ENCODE peak calls at places on chromosomes 13 and 19, in eight cellular contexts. One of them, this sample, is unnamed.

GRCh38 chr19:4758082-4758481 is 33.5 kb upstream of the FEM1A start:
- DNase-seq in central memory CD4-positive, alpha-beta T cell: no peak
- DNase-seq in stimulated activated CD8-positive, alpha-beta memory T cell treated with anti-CD3 and anti-CD28 coated beads, Interleukin-2, amount 100 ng/mL, for 48 hours: no peak
- DNase-seq in NCI-H1092: no peak
- DNase-seq in GM10248: no peak
- DNase-seq in amniotic stem cell: no peak
- DNase-seq in anterior cingulate cortex: no peak
- DNase-seq in RWPE1: no peak
- DNase-seq in this sample: no peak

GRCh38 chr19:50002386-50002960 is 22.7 kb downstream of the VRK3 start:
- DNase-seq in central memory CD4-positive, alpha-beta T cell: no peak
- DNase-seq in stimulated activated CD8-positive, alpha-beta memory T cell treated with anti-CD3 and anti-CD28 coated beads, Interleukin-2, amount 100 ng/mL, for 48 hours: no peak
- DNase-seq in NCI-H1092: no peak
- DNase-seq in GM10248: no peak
- DNase-seq in amniotic stem cell: no peak
- DNase-seq in anterior cingulate cortex: no peak
- DNase-seq in RWPE1: no peak
- DNase-seq in this sample: no peak

GRCh38 chr19:18415177-18415867 is 3.9 kb upstream of the SSBP4 start:
- DNase-seq in central memory CD4-positive, alpha-beta T cell: no peak
- DNase-seq in stimulated activated CD8-positive, alpha-beta memory T cell treated with anti-CD3 and anti-CD28 coated beads, Interleukin-2, amount 100 ng/mL, for 48 hours: no peak
- DNase-seq in NCI-H1092: no peak
- DNase-seq in GM10248: no peak
- DNase-seq in amniotic stem cell: no peak
- DNase-seq in anterior cingulate cortex: no peak
- DNase-seq in RWPE1: no peak
- DNase-seq in this sample: no peak

GRCh38 chr13:40220299-40220935 is 446.0 kb downstream of the FOXO1 start:
- DNase-seq in central memory CD4-positive, alpha-beta T cell: peak; percentile 11
- DNase-seq in stimulated activated CD8-positive, alpha-beta memory T cell treated with anti-CD3 and anti-CD28 coated beads, Interleukin-2, amount 100 ng/mL, for 48 hours: no peak
- DNase-seq in NCI-H1092: no peak
- DNase-seq in GM10248: no peak
- DNase-seq in amniotic stem cell: no peak
- DNase-seq in anterior cingulate cortex: no peak
- DNase-seq in RWPE1: no peak
- DNase-seq in this sample: no peak

GRCh38 chr13:51004918-51005460 is 95.4 kb downstream of the RNASEH2B start:
- DNase-seq in central memory CD4-positive, alpha-beta T cell: no peak
- DNase-seq in stimulated activated CD8-positive, alpha-beta memory T cell treated with anti-CD3 and anti-CD28 coated beads, Interleukin-2, amount 100 ng/mL, for 48 hours: no peak
- DNase-seq in NCI-H1092: no peak
- DNase-seq in GM10248: no peak
- DNase-seq in amniotic stem cell: no peak
- DNase-seq in anterior cingulate cortex: no peak
- DNase-seq in RWPE1: no peak
- DNase-seq in this sample: no peak

GRCh38 chr19:17581211-17581874 is 25.9 kb downstream of the COLGALT1 start:
- DNase-seq in central memory CD4-positive, alpha-beta T cell: no peak
- DNase-seq in stimulated activated CD8-positive, alpha-beta memory T cell treated with anti-CD3 and anti-CD28 coated beads, Interleukin-2, amount 100 ng/mL, for 48 hours: no peak
- DNase-seq in NCI-H1092: no peak
- DNase-seq in GM10248: no peak
- DNase-seq in amniotic stem cell: no peak
- DNase-seq in anterior cingulate cortex: no peak
- DNase-seq in RWPE1: no peak
- DNase-seq in this sample: no peak

GRCh38 chr13:39894586-39894985 is 239.1 kb downstream of the COG6 start:
- DNase-seq in central memory CD4-positive, alpha-beta T cell: no peak
- DNase-seq in stimulated activated CD8-positive, alpha-beta memory T cell treated with anti-CD3 and anti-CD28 coated beads, Interleukin-2, amount 100 ng/mL, for 48 hours: no peak
- DNase-seq in NCI-H1092: no peak
- DNase-seq in GM10248: no peak
- DNase-seq in amniotic stem cell: no peak
- DNase-seq in anterior cingulate cortex: no peak
- DNase-seq in RWPE1: no peak
- DNase-seq in this sample: no peak

GRCh38 chr13:43203781-43204180 is 180.4 kb downstream of the DNAJC15 start:
- DNase-seq in central memory CD4-positive, alpha-beta T cell: no peak
- DNase-seq in stimulated activated CD8-positive, alpha-beta memory T cell treated with anti-CD3 and anti-CD28 coated beads, Interleukin-2, amount 100 ng/mL, for 48 hours: no peak
- DNase-seq in NCI-H1092: no peak
- DNase-seq in GM10248: no peak
- DNase-seq in amniotic stem cell: no peak
- DNase-seq in anterior cingulate cortex: no peak
- DNase-seq in RWPE1: no peak
- DNase-seq in this sample: no peak

GRCh38 chr13:29948246-29948645 is 97.8 kb upstream of the UBL3 start:
- DNase-seq in central memory CD4-positive, alpha-beta T cell: no peak
- DNase-seq in stimulated activated CD8-positive, alpha-beta memory T cell treated with anti-CD3 and anti-CD28 coated beads, Interleukin-2, amount 100 ng/mL, for 48 hours: no peak
- DNase-seq in NCI-H1092: no peak
- DNase-seq in GM10248: no peak
- DNase-seq in amniotic stem cell: no peak
- DNase-seq in anterior cingulate cortex: no peak
- DNase-seq in RWPE1: no peak
- DNase-seq in this sample: no peak

GRCh38 chr13:40983725-40984669 is 35.1 kb downstream of the ELF1 start:
- DNase-seq in central memory CD4-positive, alpha-beta T cell: no peak
- DNase-seq in stimulated activated CD8-positive, alpha-beta memory T cell treated with anti-CD3 and anti-CD28 coated beads, Interleukin-2, amount 100 ng/mL, for 48 hours: no peak
- DNase-seq in NCI-H1092: no peak
- DNase-seq in GM10248: no peak
- DNase-seq in amniotic stem cell: no peak
- DNase-seq in anterior cingulate cortex: no peak
- DNase-seq in RWPE1: no peak
- DNase-seq in this sample: no peak

GRCh38 chr13:57624565-57625435 is 6.7 kb upstream of the PCDH17 start:
- DNase-seq in central memory CD4-positive, alpha-beta T cell: no peak
- DNase-seq in stimulated activated CD8-positive, alpha-beta memory T cell treated with anti-CD3 and anti-CD28 coated beads, Interleukin-2, amount 100 ng/mL, for 48 hours: no peak
- DNase-seq in NCI-H1092: peak; percentile 43
- DNase-seq in GM10248: peak; percentile 31
- DNase-seq in amniotic stem cell: peak; percentile 21
- DNase-seq in anterior cingulate cortex: peak; percentile 11
- DNase-seq in RWPE1: peak; percentile 25
- DNase-seq in this sample: no peak

GRCh38 chr19:13072206-13072898 is 30.3 kb downstream of the LYL1 start:
- DNase-seq in central memory CD4-positive, alpha-beta T cell: no peak
- DNase-seq in stimulated activated CD8-positive, alpha-beta memory T cell treated with anti-CD3 and anti-CD28 coated beads, Interleukin-2, amount 100 ng/mL, for 48 hours: no peak
- DNase-seq in NCI-H1092: no peak
- DNase-seq in GM10248: no peak
- DNase-seq in amniotic stem cell: no peak
- DNase-seq in anterior cingulate cortex: peak; percentile 84
- DNase-seq in RWPE1: no peak
- DNase-seq in this sample: no peak

GRCh38 chr13:48580185-48580803 is 47.4 kb upstream of the RCBTB2 start:
- DNase-seq in central memory CD4-positive, alpha-beta T cell: peak; percentile 65
- DNase-seq in stimulated activated CD8-positive, alpha-beta memory T cell treated with anti-CD3 and anti-CD28 coated beads, Interleukin-2, amount 100 ng/mL, for 48 hours: peak; percentile 36
- DNase-seq in NCI-H1092: peak; percentile 36
- DNase-seq in GM10248: peak; percentile 20
- DNase-seq in amniotic stem cell: peak; percentile 6
- DNase-seq in anterior cingulate cortex: peak; percentile 29
- DNase-seq in RWPE1: peak; percentile 47
- DNase-seq in this sample: peak; percentile 52

GRCh38 chr19:33241530-33242101 is 16.0 kb upstream of the SLC7A10 start:
- DNase-seq in central memory CD4-positive, alpha-beta T cell: no peak
- DNase-seq in stimulated activated CD8-positive, alpha-beta memory T cell treated with anti-CD3 and anti-CD28 coated beads, Interleukin-2, amount 100 ng/mL, for 48 hours: peak; percentile 30
- DNase-seq in NCI-H1092: no peak
- DNase-seq in GM10248: no peak
- DNase-seq in amniotic stem cell: no peak
- DNase-seq in anterior cingulate cortex: no peak
- DNase-seq in RWPE1: peak; percentile 24
- DNase-seq in this sample: no peak